ENCODE peak calls at places on chromosomes 16 and 17, in five cellular contexts. W is HCT116, C is GM23338, B is PC-9, X is tibial artery. P is an unnamed sample.

GRCh38 chr17:3558603-3559269 is 1.1 kb upstream of the TRPV3 start:
- DNase-seq in W (no peak), C (no peak), B (peak), X (no peak), P (peak)

GRCh38 chr17:11340798-11341197 is 99.8 kb downstream of the SHISA6 start:
- DNase-seq in W (no peak), C (no peak), B (no peak), X (no peak), P (no peak)

GRCh38 chr16:17347624-17348023 is 123.1 kb downstream of the XYLT1 start:
- DNase-seq in W (no peak), C (no peak), B (no peak), X (no peak), P (no peak)

GRCh38 chr17:12591336-12591735 is 74.4 kb upstream of the MYOCD start:
- DNase-seq in W (no peak), C (peak), B (no peak), X (no peak), P (no peak)

GRCh38 chr17:50605434-50605833 is 29.2 kb upstream of the ABCC3 start:
- DNase-seq in W (no peak), C (no peak), B (no peak), X (no peak), P (no peak)

GRCh38 chr17:79028496-79029326 is 4.7 kb downstream of the C1QTNF1 start:
- DNase-seq in W (no peak), C (no peak), B (no peak), X (peak), P (no peak)

GRCh38 chr17:39527220-39527813 is 66.0 kb downstream of the CDK12 start:
- DNase-seq in W (peak), C (peak), B (no peak), X (no peak), P (no peak)

GRCh38 chr17:67867591-67867990 is 42.3 kb downstream of the BPTF start:
- DNase-seq in W (no peak), C (no peak), B (no peak), X (no peak), P (no peak)

GRCh38 chr17:1304522-1304921 is 25.1 kb downstream of the TRARG1 start:
- DNase-seq in W (no peak), C (no peak), B (no peak), X (no peak), P (no peak)

GRCh38 chr17:2691965-2692780 is 19.4 kb downstream of the CLUH start:
- DNase-seq in W (no peak), C (peak), B (no peak), X (no peak), P (no peak)

GRCh38 chr17:33459078-33459940 is 166.2 kb upstream of the ASIC2 start:
- DNase-seq in W (no peak), C (peak), B (no peak), X (no peak), P (no peak)

GRCh38 chr17:31680126-31680525 is 178.9 kb downstream of the COPRS start:
- DNase-seq in W (no peak), C (no peak), B (no peak), X (no peak), P (no peak)

GRCh38 chr17:10357768-10358167 is 15.0 kb downstream of the MYH13 start:
- DNase-seq in W (no peak), C (peak), B (peak), X (no peak), P (peak)

GRCh38 chr17:41773190-41773588 is 13.3 kb downstream of the JUP start:
- DNase-seq in W (peak), C (peak), B (peak), X (no peak), P (peak)

GRCh38 chr16:62225675-62226074 is 189.4 kb upstream of the CDH8 start:
- DNase-seq in W (no peak), C (peak), B (peak), X (peak), P (peak)

GRCh38 chr16:15581127-15581815 is 61.7 kb downstream of the MARF1 start:
- DNase-seq in W (no peak), C (no peak), B (no peak), X (no peak), P (no peak)

GRCh38 chr16:85680352-85680944 is 8.3 kb downstream of the GINS2 start:
- DNase-seq in W (no peak), C (no peak), B (no peak), X (no peak), P (no peak)
- TF ChIP-seq CTCF in W (no peak), C (no peak), B (no peak), X (no peak), P (no peak)

GRCh38 chr16:30525844-30526136 is 576 bp downstream of the ZNF768 start:
- DNase-seq in W (no peak), C (no peak), B (no peak), X (no peak), P (no peak)
- H3K27ac ChIP-seq in W (peak), C (no peak), B (peak), X (peak), P (peak)

GRCh38 chr17:48051706-48052486 is 3.7 kb downstream of the NFE2L1 start:
- DNase-seq in W (no peak), C (peak), B (peak), X (peak), P (peak)

GRCh38 chr17:48054238-48055185 is 6.4 kb downstream of the NFE2L1 start:
- DNase-seq in W (no peak), C (peak), B (no peak), X (peak), P (peak)

GRCh38 chr17:48051278-48051677 is 3.1 kb downstream of the NFE2L1 start:
- DNase-seq in W (no peak), C (no peak), B (no peak), X (no peak), P (no peak)

GRCh38 chr17:48053758-48054237 is 5.6 kb downstream of the NFE2L1 start:
- DNase-seq in W (no peak), C (peak), B (no peak), X (no peak), P (no peak)

GRCh38 chr17:48052956-48053757 is 5.0 kb downstream of the NFE2L1 start:
- DNase-seq in W (no peak), C (peak), B (no peak), X (peak), P (no peak)
- TF ChIP-seq CTCF in W (no peak), C (no peak), B (no peak), X (no peak), P (no peak)

GRCh38 chr17:35142467-35142796 is 329 bp upstream of the NLE1 start:
- DNase-seq in W (no peak), C (no peak), B (no peak), X (no peak), P (no peak)

GRCh38 chr17:35146214-35146833 is 1.3 kb upstream of the UNC45B start:
- DNase-seq in W (no peak), C (no peak), B (no peak), X (no peak), P (no peak)

GRCh38 chr17:35138218-35138617 is 3.9 kb downstream of the NLE1 start:
- DNase-seq in W (no peak), C (no peak), B (no peak), X (no peak), P (no peak)

GRCh38 chr17:35144840-35145239 is 2.7 kb upstream of the NLE1 start:
- DNase-seq in W (no peak), C (no peak), B (no peak), X (no peak), P (no peak)

DNA sequence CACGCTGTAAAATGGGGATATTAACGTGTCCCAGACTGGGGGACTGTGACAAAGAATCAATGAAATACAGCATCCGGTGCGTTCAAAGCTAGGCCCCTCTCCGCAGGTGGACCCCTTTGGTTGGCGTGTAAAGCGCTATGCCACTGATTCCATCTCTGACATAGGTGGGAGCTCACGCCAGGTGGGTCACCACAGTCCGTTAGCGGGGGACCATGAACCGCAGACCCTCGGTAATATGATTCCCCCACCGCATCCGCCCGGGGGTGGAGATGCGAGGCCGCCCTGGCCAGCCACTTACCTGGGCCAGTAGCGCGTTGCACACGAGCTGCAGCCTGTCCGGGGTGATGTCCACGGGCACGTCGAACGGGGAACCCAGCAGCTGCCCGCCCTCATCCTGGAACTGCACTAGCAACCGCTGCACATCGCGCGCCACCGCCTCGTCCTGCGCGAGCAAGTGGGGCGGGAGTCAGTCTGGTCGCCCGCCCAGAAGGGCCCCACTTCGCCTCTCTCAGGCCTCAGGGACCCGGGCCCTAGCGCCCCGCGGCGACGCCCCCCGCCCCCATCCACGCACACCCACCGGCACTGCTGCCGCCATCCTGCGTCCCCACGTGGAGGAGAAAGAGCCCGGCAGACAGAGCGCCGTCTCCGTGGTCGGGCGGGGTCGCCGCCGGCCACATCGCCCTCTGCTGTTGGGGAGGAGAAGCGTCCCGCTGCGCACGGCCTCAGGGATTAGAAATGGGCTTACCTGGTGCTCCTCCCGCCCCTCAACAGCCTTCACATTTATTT is at the start of gene NLE1:
- DNase-seq in W (peak), C (peak), B (peak), X (peak), P (peak)
- H3K27ac ChIP-seq in W (peak), C (no peak), B (no peak), X (peak), P (peak)

DNA sequence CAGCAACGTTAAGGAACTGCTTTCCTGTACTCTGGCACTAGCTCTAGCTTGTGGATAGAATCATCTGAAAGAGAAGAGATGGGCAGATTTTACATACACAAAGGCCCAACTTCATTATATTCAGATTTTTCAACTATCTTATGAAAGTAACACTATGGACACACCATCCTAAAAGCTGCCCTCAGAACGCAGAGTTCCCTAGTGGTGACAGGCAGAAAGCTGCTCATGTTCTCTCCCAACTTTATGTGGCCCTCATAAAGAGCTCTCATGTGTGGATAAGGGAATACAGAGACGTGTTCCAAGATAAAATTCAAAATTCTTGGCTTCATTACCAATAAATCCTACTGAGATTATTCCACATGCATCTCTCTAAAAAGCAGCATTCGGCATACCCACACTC is 1.5 kb downstream of the CFAP20 start:
- DNase-seq in W (no peak), C (no peak), B (no peak), X (no peak), P (no peak)
- TF ChIP-seq CTCF in W (peak), C (no peak), B (peak), X (no peak), P (no peak)

DNA sequence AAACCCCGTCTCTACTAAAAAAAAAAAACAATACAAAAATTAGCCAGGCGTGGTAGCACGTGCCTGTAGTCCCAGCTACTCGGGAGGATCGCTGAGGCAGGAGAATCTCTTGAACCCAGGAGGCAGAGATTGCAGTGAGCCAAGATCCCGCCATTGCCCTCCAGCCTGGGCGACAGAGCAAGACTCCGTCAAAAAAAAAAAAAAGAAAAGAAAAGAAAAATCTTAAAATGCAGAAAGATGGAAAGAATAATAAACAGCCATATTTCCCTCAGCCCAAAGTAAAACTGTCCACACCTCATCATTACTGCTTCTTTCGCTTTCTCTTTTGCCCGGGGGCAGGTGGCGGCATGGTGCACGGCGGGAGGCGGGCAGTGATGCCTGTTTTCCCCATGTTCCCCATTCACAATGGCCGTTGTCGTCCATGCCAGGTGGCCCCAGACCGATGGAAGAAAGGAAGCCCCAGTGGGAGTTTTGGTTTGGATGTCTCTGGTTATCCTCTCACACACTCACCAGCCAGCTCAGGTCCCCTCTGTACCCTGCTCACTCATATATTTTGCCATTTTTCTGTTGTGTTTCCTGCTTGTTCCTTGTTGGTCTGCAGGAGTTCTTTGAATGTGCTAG is 37.0 kb upstream of the PEMT start:
- DNase-seq in W (no peak), C (no peak), B (peak), X (no peak), P (no peak)
- H3K27ac ChIP-seq in W (no peak), C (no peak), B (no peak), X (no peak), P (no peak)

GRCh38 chr17:16288860-16289571 is 64.3 kb downstream of the CENPV start:
- DNase-seq in W (no peak), C (no peak), B (no peak), X (no peak), P (no peak)

GRCh38 chr17:16285646-16286008 is 67.6 kb downstream of the CENPV start:
- DNase-seq in W (no peak), C (no peak), B (no peak), X (no peak), P (no peak)

GRCh38 chr17:16287563-16288027 is 65.7 kb downstream of the CENPV start:
- DNase-seq in W (no peak), C (no peak), B (peak), X (no peak), P (no peak)

GRCh38 chr17:16286009-16286946 is 67.0 kb downstream of the CENPV start:
- DNase-seq in W (peak), C (peak), B (peak), X (peak), P (peak)

GRCh38 chr17:16286947-16287562 is 66.2 kb downstream of the CENPV start:
- DNase-seq in W (no peak), C (peak), B (no peak), X (no peak), P (no peak)
- TF ChIP-seq CTCF in W (peak), C (peak), B (no peak), X (no peak), P (no peak)

GRCh38 chr16:80029706-80030481 is 429.4 kb upstream of the MAF start:
- DNase-seq in W (no peak), C (no peak), B (no peak), X (no peak), P (no peak)
- H3K27ac ChIP-seq in W (no peak), C (no peak), B (no peak), X (no peak), P (no peak)

GRCh38 chr16:1745181-1745899 is 26.0 kb downstream of the NME3 start:
- DNase-seq in W (no peak), C (no peak), B (peak), X (no peak), P (peak)
- TF ChIP-seq CTCF in W (no peak), C (no peak), B (no peak), X (no peak), P (no peak)

P was measured in RWPE1.